ENCODE peak calls at places on chromosomes 1 and 21, in four cellular contexts. V is PC-9, S is thoracic aorta, Y is right atrium auricular region. F is an unnamed sample.

GRCh38 chr1:92883297-92883696 is 51.5 kb downstream of the RPL5 start:
- DNase-seq in S (no peak), Y (no peak), V (no peak), F (no peak)

GRCh38 chr1:245475116-245475515 is 320.3 kb downstream of the KIF26B start:
- DNase-seq in S (no peak), Y (no peak), V (no peak), F (no peak)

GRCh38 chr21:38379171-38379570 is 119.1 kb downstream of the ERG start:
- DNase-seq in S (no peak), V (no peak), Y (peak; percentile 44), F (no peak)

GRCh38 chr1:206030714-206031113 is 7.0 kb upstream of the CTSE start:
- DNase-seq in Y (peak; percentile 72), S (no peak), V (peak; percentile 79), F (peak; percentile 75)

GRCh38 chr1:44266400-44267344 is 53.4 kb downstream of the DMAP1 start:
- DNase-seq in S (no peak), V (no peak), Y (no peak), F (no peak)

GRCh38 chr1:227299688-227300087 is 18.6 kb downstream of the CDC42BPA start:
- DNase-seq in Y (no peak), V (peak; percentile 93), S (no peak), F (no peak)

GRCh38 chr21:32726742-32727477 is 903 bp downstream of the SYNJ1 start:
- DNase-seq in Y (no peak), V (peak; percentile 36), S (peak; percentile 4), F (peak; percentile 13)

GRCh38 chr1:25797939-25798338 is 2.1 kb upstream of the SELENON start:
- DNase-seq in S (no peak), Y (no peak), V (no peak), F (no peak)

GRCh38 chr1:15667362-15667761 is 16.8 kb upstream of the PLEKHM2 start:
- DNase-seq in V (no peak), S (no peak), Y (no peak), F (no peak)

GRCh38 chr1:19423130-19423529 is 62.2 kb downstream of the CAPZB start:
- DNase-seq in S (no peak), Y (no peak), V (no peak), F (no peak)

GRCh38 chr21:26148834-26149354 is 21.7 kb downstream of the APP start:
- DNase-seq in S (no peak), Y (no peak), V (no peak), F (no peak)

GRCh38 chr1:54081306-54082270 is 28.2 kb downstream of the TCEANC2 start:
- DNase-seq in Y (no peak), V (peak; percentile 44), S (no peak), F (peak; percentile 62)

GRCh38 chr1:18661404-18662285 is 31.0 kb downstream of the PAX7 start:
- DNase-seq in Y (no peak), S (no peak), V (no peak), F (no peak)

GRCh38 chr21:37874481-37874880 is 41.8 kb downstream of the KCNJ6 start:
- DNase-seq in Y (no peak), S (no peak), V (no peak), F (no peak)

GRCh38 chr1:215292906-215293305 is 210.4 kb downstream of the KCNK2 start:
- DNase-seq in V (no peak), S (no peak), Y (no peak), F (no peak)

GRCh38 chr1:63557365-63557987 is 34.2 kb downstream of the EFCAB7 start:
- DNase-seq in S (no peak), Y (no peak), V (no peak), F (no peak)

GRCh38 chr1:75668813-75669212 is 55.7 kb upstream of the ACADM start:
- DNase-seq in Y (no peak), V (no peak), S (no peak), F (no peak)

GRCh38 chr1:21337931-21338567 is 47.8 kb upstream of the ECE1 start:
- DNase-seq in S (peak; percentile 92), Y (peak; percentile 100), V (peak; percentile 65), F (no peak)

GRCh38 chr1:5731110-5731423 is 261.2 kb downstream of the NPHP4 start:
- DNase-seq in Y (no peak), S (no peak), V (no peak), F (no peak)

GRCh38 chr1:151763990-151764389 is 694 bp upstream of the MRPL9 start:
- DNase-seq in V (no peak), Y (no peak), S (no peak), F (no peak)

GRCh38 chr1:151827853-151828252 is 3.7 kb downstream of the RORC start:
- DNase-seq in V (no peak), S (no peak), Y (no peak), F (no peak)

GRCh38 chr1:217525773-217526490 is 105.0 kb downstream of the GPATCH2 start:
- DNase-seq in V (no peak), S (no peak), Y (no peak), F (no peak)

GRCh38 chr1:23577056-23577985 is 18.0 kb upstream of the ID3 start:
- DNase-seq in S (no peak), Y (no peak), V (peak; percentile 84), F (no peak)

GRCh38 chr1:119647734-119648619 is at the start of gene ZNF697:
- DNase-seq in S (peak; percentile 90), V (peak; percentile 97), Y (peak; percentile 97), F (no peak)

GRCh38 chr1:40315795-40316594 is 1.1 kb downstream of the COL9A2 start:
- DNase-seq in Y (no peak), S (no peak), V (no peak), F (no peak)

GRCh38 chr21:42142598-42142997 is 71.5 kb downstream of the UMODL1 start:
- DNase-seq in Y (no peak), S (no peak), V (no peak), F (no peak)

GRCh38 chr1:81379430-81379829 is 421.3 kb upstream of the ADGRL2 start:
- DNase-seq in S (no peak), V (no peak), Y (no peak), F (no peak)

GRCh38 chr1:56645663-56646330 is 683 bp downstream of the PRKAA2 start:
- DNase-seq in S (no peak), V (no peak), Y (no peak), F (no peak)

GRCh38 chr1:3746784-3747521 is 5.3 kb upstream of the CCDC27 start:
- DNase-seq in V (peak; percentile 65), Y (peak; percentile 88), S (peak; percentile 40), F (peak; percentile 82)

DNA sequence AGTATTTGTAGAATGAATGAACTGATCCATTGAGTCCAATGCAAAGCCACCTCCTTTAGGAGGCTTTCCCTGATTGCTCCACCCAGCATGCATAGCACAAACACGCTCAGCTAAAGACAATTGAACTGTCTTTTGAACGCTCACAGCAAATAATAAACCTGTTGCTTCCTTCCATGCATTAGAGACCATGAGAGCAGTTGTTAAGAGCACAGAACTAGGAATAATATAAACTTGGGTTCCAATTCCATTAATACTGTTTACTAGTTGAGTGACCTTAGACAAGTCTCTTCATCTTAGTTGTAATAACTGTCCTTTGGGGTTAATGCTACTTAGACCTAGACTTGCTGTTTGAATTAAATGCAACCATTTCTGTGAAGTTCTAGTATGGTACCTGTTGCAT is 5.9 kb upstream of the MEF2D start:
- DNase-seq in Y (no peak), V (no peak), S (no peak), F (no peak)
- H3K4me1 ChIP-seq in Y (no peaks in the 10 kb centered on the region), V (peaks cover 41% of the 10 kb centered on the region), S (peaks cover 52% of the 10 kb centered on the region), F (peaks cover 71% of the 10 kb centered on the region)

GRCh38 chr1:211642870-211643269 is 32.6 kb downstream of the NEK2 start:
- DNase-seq in V (no peak), Y (peak; percentile 44), S (no peak), F (no peak)
- H3K27ac ChIP-seq in V (peak overlapping the region; percentile 92), Y (no peak overlapping the region), S (peak overlapping the region; percentile 83), F (no peak overlapping the region)

GRCh38 chr1:100074604-100075395 is 57.9 kb downstream of the SASS6 start:
- DNase-seq in Y (no peak), S (no peak), V (no peak), F (no peak)

GRCh38 chr1:100076319-100076718 is 56.4 kb downstream of the SASS6 start:
- DNase-seq in Y (no peak), S (no peak), V (no peak), F (no peak)

GRCh38 chr1:100075773-100076172 is 57.0 kb downstream of the SASS6 start:
- DNase-seq in S (no peak), Y (no peak), V (no peak), F (no peak)

GRCh38 chr1:100076744-100077143 is 56.0 kb downstream of the SASS6 start:
- DNase-seq in Y (no peak), V (no peak), S (no peak), F (no peak)

DNA sequence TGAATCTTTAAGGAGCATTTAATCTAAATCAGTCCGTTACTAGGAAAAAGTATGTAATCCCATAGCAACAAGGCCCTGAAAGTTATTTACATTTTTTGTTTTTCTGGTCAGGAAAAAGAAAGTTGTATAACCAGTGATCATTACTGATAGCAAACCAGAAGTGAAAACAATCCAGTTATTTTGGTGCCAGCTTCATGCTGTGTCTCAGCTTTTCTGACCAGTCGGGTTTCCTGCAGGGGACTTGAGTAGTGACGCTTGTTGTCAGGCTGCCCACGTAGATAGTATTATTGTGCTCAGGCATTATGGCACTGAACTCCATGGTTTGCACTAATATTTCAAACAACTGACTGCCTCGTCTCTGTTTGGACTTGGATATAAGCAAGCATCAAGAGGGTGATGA is 55.2 kb downstream of the SASS6 start:
- DNase-seq in Y (no peak), V (no peak), S (no peak), F (no peak)
- H3K36me3 ChIP-seq in Y (peaks cover 34% of the 10 kb centered on the region), V (peaks cover 51% of the 10 kb centered on the region), S (peaks cover 5% of the 10 kb centered on the region), F (peaks cover 32% of the 10 kb centered on the region)

GRCh38 chr1:109620890-109621289 is 1.3 kb downstream of the AMPD2 start:
- DNase-seq in Y (peak; percentile 96), V (peak; percentile 83), S (peak; percentile 97), F (peak; percentile 99)

GRCh38 chr1:109622103-109622892 is 2.7 kb downstream of the AMPD2 start:
- DNase-seq in S (no peak), V (peak; percentile 20), Y (peak; percentile 55), F (no peak)

GRCh38 chr1:109620396-109620817 is 770 bp downstream of the AMPD2 start:
- DNase-seq in S (no peak), Y (no peak), V (peak; percentile 45), F (no peak)

GRCh38 chr1:109622895-109623294 is 3.3 kb downstream of the AMPD2 start:
- DNase-seq in S (no peak), V (no peak), Y (peak; percentile 51), F (no peak)

GRCh38 chr1:109621402-109622101 is 1.9 kb downstream of the AMPD2 start:
- DNase-seq in Y (peak; percentile 56), S (no peak), V (peak; percentile 32), F (no peak)
- H3K4me1 ChIP-seq in Y (no peaks in the 10 kb centered on the region), S (peaks cover 29% of the 10 kb centered on the region), V (peaks cover 39% of the 10 kb centered on the region), F (peaks cover 49% of the 10 kb centered on the region)

GRCh38 chr1:243420968-243421675 is 165.3 kb downstream of the SDCCAG8 start:
- DNase-seq in S (no peak), V (no peak), Y (no peak), F (no peak)
- H3K27ac ChIP-seq in S (no peak overlapping the region), V (no peak overlapping the region), Y (no peak overlapping the region), F (no peak overlapping the region)

GRCh38 chr1:9723926-9724325 is 72.4 kb downstream of the PIK3CD start:
- DNase-seq in Y (no peak), V (no peak), S (no peak), F (no peak)
- H3K36me3 ChIP-seq in Y (peaks cover 31% of the 10 kb centered on the region), V (no peaks in the 10 kb centered on the region), S (peaks cover 36% of the 10 kb centered on the region), F (peaks cover 72% of the 10 kb centered on the region)